ENCODE peak calls at places on chromosomes 3 and 15, in four cellular contexts. G is astrocyte of the spinal cord, I is NCI-H774, H is head of caudate nucleus. W is an unnamed sample.

GRCh38 chr15:60426870-60427528 is 29.2 kb upstream of the ANXA2 start:
- DNase-seq in I (no peak), G (peak; percentile 75), H (no peak), W (peak; percentile 84)

GRCh38 chr15:64912379-64912778 is 677 bp downstream of the ANKDD1A start:
- DNase-seq in H (no peak), I (no peak), G (no peak), W (no peak)

GRCh38 chr15:81666828-81667227 is 292.8 kb upstream of the TMC3 start:
- DNase-seq in H (no peak), I (no peak), G (no peak), W (no peak)

GRCh38 chr3:101829066-101829830 is 20.1 kb upstream of the NFKBIZ start:
- DNase-seq in H (no peak), G (peak; percentile 49), I (no peak), W (peak; percentile 68)

GRCh38 chr3:50238549-50239026 is 2.6 kb downstream of the GNAI2 start:
- DNase-seq in H (peak; percentile 62), I (no peak), G (no peak), W (no peak)

GRCh38 chr15:90876046-90876445 is 7.7 kb downstream of the FURIN start:
- DNase-seq in I (no peak), G (no peak), H (no peak), W (no peak)

GRCh38 chr3:150096700-150097587 is 126.2 kb upstream of the PFN2 start:
- DNase-seq in G (no peak), H (no peak), I (no peak), W (no peak)

GRCh38 chr15:72474466-72474911 is 359 bp downstream of the ARIH1 start:
- DNase-seq in G (peak; percentile 14), I (no peak), H (no peak), W (no peak)

GRCh38 chr3:181739628-181740027 is 27.9 kb downstream of the SOX2 start:
- DNase-seq in G (peak; percentile 19), H (no peak), I (no peak), W (no peak)

GRCh38 chr3:180416111-180416541 is 185.8 kb upstream of the TTC14 start:
- DNase-seq in I (no peak), H (no peak), G (peak; percentile 60), W (peak; percentile 77)

GRCh38 chr3:109640146-109640652 is 302.9 kb upstream of the DPPA4 start:
- DNase-seq in G (no peak), I (no peak), H (no peak), W (peak; percentile 21)

GRCh38 chr3:197501879-197502620 is 53.7 kb downstream of the BDH1 start:
- DNase-seq in H (peak; percentile 69), I (peak; percentile 14), G (peak; percentile 73), W (peak; percentile 79)

GRCh38 chr3:30130391-30130790 is 476.0 kb upstream of the TGFBR2 start:
- DNase-seq in H (no peak), G (no peak), I (no peak), W (peak; percentile 72)

GRCh38 chr3:129398803-129399144 is 29.7 kb downstream of the EFCAB12 start:
- DNase-seq in I (no peak), G (peak; percentile 22), H (no peak), W (peak; percentile 37)

GRCh38 chr3:123395235-123395634 is 53.7 kb downstream of the ADCY5 start:
- DNase-seq in G (no peak), I (no peak), H (no peak), W (no peak)

GRCh38 chr15:51390239-51390931 is 48.9 kb downstream of the GLDN start:
- DNase-seq in G (no peak), I (no peak), H (no peak), W (no peak)

GRCh38 chr15:65086680-65087111 is 10.2 kb downstream of the KBTBD13 start:
- DNase-seq in H (no peak), G (no peak), I (no peak), W (no peak)

GRCh38 chr3:151305778-151306157 is 10.9 kb downstream of the GPR87 start:
- DNase-seq in G (no peak), H (no peak), I (no peak), W (no peak)

GRCh38 chr15:73934281-73934680 is 8.0 kb downstream of the LOXL1 start:
- DNase-seq in H (no peak), G (no peak), I (no peak), W (no peak)

GRCh38 chr3:182786564-182787196 is 6.6 kb upstream of the ATP11B start:
- DNase-seq in H (no peak), G (no peak), I (no peak), W (no peak)

W was measured in fibroblast of lung.